ENCODE peak calls at places on chromosomes 12 and 14, in seven cellular contexts. U is WERI-Rb-1, W is fibroblast of the aortic adventitia, H is HCT116, P is neural progenitor cell, F is stomach, G is bronchial epithelial cell. C is an unnamed sample.

GRCh38 chr12:15496738-15497137 is 174.4 kb downstream of the PTPRO start:
- DNase-seq in U (no peak), P (no peak), G (no peak), H (no peak), F (no peak), W (no peak), C (no peak)

GRCh38 chr12:123118397-123118945 is 32.4 kb downstream of the PITPNM2 start:
- DNase-seq in H (no peak), P (no peak), F (no peak), W (no peak), G (no peak), U (no peak), C (no peak)

GRCh38 chr14:104986487-104987164 is 1.0 kb downstream of the CLBA1 start:
- DNase-seq in U (no peak), W (no peak), G (no peak), P (no peak), F (no peak), H (no peak), C (no peak)

GRCh38 chr14:74510955-74511354 is 17.4 kb downstream of the ISCA2 start:
- DNase-seq in U (no peak), H (no peak), W (peak), P (no peak), G (peak), F (no peak), C (peak)

GRCh38 chr12:30795660-30796507 is 41.1 kb upstream of the CAPRIN2 start:
- DNase-seq in F (peak), P (peak), H (peak), G (peak), U (peak), W (peak), C (peak)

GRCh38 chr14:88198441-88198840 is 124.6 kb downstream of the KCNK10 start:
- DNase-seq in F (no peak), H (no peak), U (peak), W (no peak), G (no peak), P (peak), C (no peak)

GRCh38 chr14:103206023-103206481 is 82.8 kb downstream of the TNFAIP2 start:
- DNase-seq in W (peak), H (no peak), P (no peak), G (no peak), U (no peak), F (no peak), C (no peak)

GRCh38 chr12:81992461-81992860 is 233.3 kb upstream of the PPFIA2 start:
- DNase-seq in F (peak), P (peak), H (peak), G (peak), W (no peak), U (peak), C (no peak)

GRCh38 chr12:81998761-81999378 is 239.7 kb upstream of the PPFIA2 start:
- DNase-seq in F (no peak), P (no peak), U (no peak), G (peak), H (no peak), W (peak), C (peak)

GRCh38 chr14:94225460-94225989 is 51.4 kb downstream of the PPP4R4 start:
- DNase-seq in F (no peak), W (no peak), U (no peak), P (no peak), H (no peak), G (no peak), C (no peak)

GRCh38 chr12:203462-204260 is 10.3 kb downstream of the SLC6A12 start:
- DNase-seq in U (peak), F (no peak), H (no peak), G (no peak), W (no peak), P (peak), C (no peak)

GRCh38 chr12:75819512-75819911 is 212.1 kb downstream of the PHLDA1 start:
- DNase-seq in U (no peak), P (no peak), G (no peak), W (no peak), H (no peak), F (no peak), C (no peak)
- H3K4me3 ChIP-seq in U (no peak), P (no peak), G (no peak), W (no peak), H (no peak), F (no peak), C (no peak)

DNA sequence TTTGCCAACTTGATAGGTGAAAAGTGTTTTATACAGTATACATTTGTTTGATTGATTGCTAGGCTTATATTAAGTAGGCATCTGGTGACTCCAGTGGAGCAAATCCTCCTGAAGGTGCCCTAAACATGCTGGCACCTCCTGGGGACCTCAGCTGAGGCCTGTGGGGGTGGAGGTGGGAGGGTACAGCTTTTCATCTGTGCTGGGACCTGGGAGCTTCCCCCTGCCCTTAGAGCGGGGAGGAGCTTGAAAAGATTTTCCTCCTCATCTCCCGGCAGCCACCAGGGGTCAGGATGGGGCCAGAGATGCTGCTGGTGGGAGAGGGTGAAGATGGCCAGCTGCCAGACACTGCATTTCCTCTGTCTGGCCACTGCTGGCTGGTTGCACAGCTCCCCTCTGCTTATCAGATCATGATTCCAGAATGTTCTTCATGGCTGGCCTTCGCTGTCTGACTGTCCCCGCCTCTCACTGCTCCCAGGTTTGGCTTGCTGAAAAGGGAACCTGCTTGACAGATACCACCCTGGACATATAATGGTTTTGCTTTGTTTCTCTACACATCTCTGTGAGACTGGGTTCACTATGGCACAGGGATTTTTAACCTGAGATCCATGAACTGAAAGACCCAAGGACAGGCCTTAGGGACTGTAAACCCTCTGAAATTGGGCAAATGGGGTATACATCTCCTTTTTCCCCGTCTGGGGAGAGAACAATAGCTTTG is 10.5 kb upstream of the JPH4 start:
- DNase-seq in H (peak), F (peak), G (peak), P (peak), W (peak), U (peak), C (peak)
- TF ChIP-seq CTCF in H (peak), F (peak), G (peak), P (peak), W (peak), U (peak), C (peak)

DNA sequence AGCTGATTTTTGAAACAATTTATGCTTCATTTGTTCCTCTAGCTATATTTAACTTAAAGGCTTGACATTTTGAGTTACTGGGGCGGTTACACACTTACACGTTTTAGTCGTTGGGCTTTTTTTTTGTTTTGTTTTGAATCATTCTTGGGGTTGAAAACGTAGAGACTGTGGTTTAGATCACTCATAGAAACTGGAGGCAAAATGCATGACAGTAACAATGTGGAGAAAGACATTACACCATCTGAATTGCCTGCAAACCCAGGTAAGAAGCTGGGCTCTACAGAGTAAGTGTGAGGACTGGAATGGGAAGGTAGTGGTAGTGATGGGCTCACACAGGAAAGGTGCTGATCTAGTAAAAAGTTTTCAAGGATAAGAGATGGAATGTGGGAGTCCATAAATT is at the start of gene CLEC2D:
- DNase-seq in P (no peak), W (no peak), H (no peak), U (no peak), G (no peak), F (no peak), C (no peak)
- H3K4me3 ChIP-seq in P (no peak), W (no peak), H (no peak), U (no peak), G (no peak), F (no peak), C (no peak)

GRCh38 chr12:22719745-22720144 is 94.8 kb downstream of the ETNK1 start:
- DNase-seq in G (no peak), U (no peak), P (no peak), W (no peak), H (no peak), F (no peak), C (no peak)

GRCh38 chr12:22722081-22722480 is 97.1 kb downstream of the ETNK1 start:
- DNase-seq in F (no peak), P (no peak), G (no peak), U (no peak), H (no peak), W (no peak), C (no peak)

GRCh38 chr12:22722779-22723178 is 97.8 kb downstream of the ETNK1 start:
- DNase-seq in W (no peak), U (no peak), P (no peak), H (no peak), F (no peak), G (no peak), C (no peak)
- TF ChIP-seq CTCF in W (no peak), U (no peak), P (no peak), H (no peak), F (no peak), G (no peak), C (no peak)

GRCh38 chr14:39364509-39364908 is 67.7 kb downstream of the FBXO33 start:
- DNase-seq in U (no peak), P (no peak), F (no peak), G (no peak), H (no peak), W (no peak), C (no peak)

GRCh38 chr14:39368261-39368959 is 63.8 kb downstream of the FBXO33 start:
- DNase-seq in F (peak), W (peak), U (peak), H (peak), G (peak), P (peak), C (peak)

GRCh38 chr14:39367387-39367751 is 64.9 kb downstream of the FBXO33 start:
- DNase-seq in U (no peak), P (peak), G (no peak), W (no peak), F (no peak), H (no peak), C (no peak)

GRCh38 chr14:39365354-39365753 is 66.9 kb downstream of the FBXO33 start:
- DNase-seq in U (no peak), G (no peak), H (no peak), P (no peak), F (no peak), W (no peak), C (no peak)

GRCh38 chr14:39366460-39367386 is 65.5 kb downstream of the FBXO33 start:
- DNase-seq in H (no peak), W (no peak), U (no peak), G (no peak), F (no peak), P (peak), C (no peak)
- H3K4me3 ChIP-seq in H (no peak), W (no peak), U (no peak), G (no peak), F (no peak), P (no peak), C (no peak)

DNA sequence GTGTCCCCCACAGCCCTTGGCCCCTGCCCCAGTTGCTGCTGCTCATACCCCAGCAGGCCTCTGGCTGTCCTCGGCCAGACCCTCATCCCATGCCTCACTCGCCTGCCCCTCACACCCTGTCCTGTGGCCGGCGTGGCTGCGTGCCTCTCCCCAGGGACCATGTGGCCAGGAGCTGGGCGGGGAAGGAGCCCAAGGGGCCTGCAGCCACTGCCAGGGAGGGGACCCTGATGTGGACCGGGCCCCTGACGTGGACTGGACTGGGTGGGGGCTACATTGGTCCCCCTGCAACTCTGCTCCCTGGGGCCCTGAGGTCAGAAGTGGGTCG is 10.9 kb downstream of the FBRSL1 start:
- DNase-seq in W (no peak), U (no peak), P (no peak), H (no peak), F (no peak), G (no peak), C (no peak)
- TF ChIP-seq CTCF in W (no peak), U (no peak), P (no peak), H (no peak), F (no peak), G (no peak), C (no peak)

DNA sequence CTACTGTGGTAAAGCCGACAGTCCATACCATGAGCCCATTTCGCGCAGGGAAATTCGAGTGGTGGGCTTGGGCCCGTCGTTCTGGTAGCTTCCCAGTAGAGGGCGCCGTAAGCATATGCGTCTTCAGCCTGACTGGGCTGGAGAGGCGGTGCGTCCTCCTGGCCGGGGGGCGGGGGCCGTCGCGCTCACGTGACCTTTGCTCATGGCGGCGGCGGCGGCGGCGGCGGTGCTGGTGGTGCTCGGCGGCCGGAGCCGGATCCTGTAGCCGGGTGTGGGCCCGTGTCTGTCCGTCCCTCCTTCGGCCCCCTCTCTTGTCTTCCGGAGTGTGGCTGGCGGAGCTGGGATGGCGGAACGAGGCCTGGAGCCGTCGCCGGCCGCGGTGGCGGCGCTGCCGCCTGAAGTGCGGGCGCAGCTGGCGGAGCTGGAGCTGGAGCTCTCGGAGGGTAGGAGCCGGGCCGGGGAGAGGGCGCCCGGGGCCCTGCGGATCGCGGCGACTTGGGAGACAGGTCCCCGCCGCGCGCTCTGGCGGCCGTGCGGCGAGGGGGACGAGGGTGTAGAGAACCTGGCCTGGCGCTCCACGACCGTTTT is at the start of gene DIP2B:
- DNase-seq in U (peak), H (peak), G (peak), W (peak), F (peak), P (peak), C (peak)
- H3K4me3 ChIP-seq in U (peak), H (peak), G (peak), W (peak), F (peak), P (peak), C (peak)